ENCODE peak calls at places on chromosome X, in six cellular contexts. J is AG10803; T is stomach; B is naive thymus-derived CD4-positive, alpha-beta T cell; E is T follicular helper cell; N is stimulated activated CD4-positive, alpha-beta T cell treated with anti-CD3 and anti-CD28 coated beads, Interleukin-1b, Interleukin-23, amount 100 ng/mL, for 24 hours. O is an unnamed sample.

GRCh38 chrX:20015945-20016617 is 25.2 kb upstream of the BCLAF3 start:
- DNase-seq in J (peak; percentile 77), T (no peak), B (no peak), E (no peak), N (no peak), O (no peak)

GRCh38 chrX:27309406-27309805 is 153.7 kb downstream of the PPP4R3C start:
- DNase-seq in J (no peak), T (no peak), B (no peak), E (no peak), N (no peak), O (no peak)

GRCh38 chrX:20221902-20222301 is 44.8 kb downstream of the RPS6KA3 start:
- DNase-seq in J (peak; percentile 12), T (no peak), B (no peak), E (no peak), N (no peak), O (no peak)

GRCh38 chrX:39167791-39168190 is 366.5 kb downstream of the MID1IP1 start:
- DNase-seq in J (no peak), T (no peak), B (no peak), E (no peak), N (no peak), O (no peak)

GRCh38 chrX:13868481-13869040 is 51.7 kb upstream of the GPM6B start:
- DNase-seq in J (peak; percentile 80), T (no peak), B (no peak), E (no peak), N (no peak), O (no peak)

GRCh38 chrX:110847334-110847733 is 51.7 kb upstream of the CHRDL1 start:
- DNase-seq in J (peak; percentile 49), T (no peak), B (peak; percentile 53), E (no peak), N (no peak), O (peak; percentile 74)

GRCh38 chrX:9467181-9467580 is 2.3 kb downstream of the TBL1X start:
- DNase-seq in J (no peak), T (no peak), B (no peak), E (no peak), N (no peak), O (no peak)

GRCh38 chrX:58025979-58026378 is 115.7 kb upstream of the ZXDA start:
- DNase-seq in J (peak; percentile 23), T (peak; percentile 33), B (peak; percentile 30), E (peak; percentile 9), N (peak; percentile 1), O (peak; percentile 52)

GRCh38 chrX:150792949-150793527 is 99.8 kb downstream of the MTMR1 start:
- DNase-seq in J (no peak), T (no peak), B (no peak), E (no peak), N (no peak), O (no peak)

GRCh38 chrX:30713061-30713525 is 59.9 kb downstream of the GK start:
- DNase-seq in J (peak; percentile 72), T (peak; percentile 46), B (peak; percentile 5), E (peak; percentile 11), N (no peak), O (peak; percentile 73)

GRCh38 chrX:42530027-42530426 is 247.9 kb downstream of the PPP1R2C start:
- DNase-seq in J (peak; percentile 79), T (no peak), B (no peak), E (no peak), N (no peak), O (no peak)

GRCh38 chrX:104137496-104137895 is 19.3 kb downstream of the SLC25A53 start:
- DNase-seq in J (peak; percentile 21), T (no peak), B (no peak), E (no peak), N (no peak), O (no peak)

GRCh38 chrX:102085706-102086105 is 39.8 kb upstream of the TCEAL2 start:
- DNase-seq in J (peak; percentile 3), T (no peak), B (no peak), E (no peak), N (no peak), O (no peak)

GRCh38 chrX:74514384-74514783 is 93.1 kb downstream of the SLC16A2 start:
- DNase-seq in J (no peak), T (no peak), B (no peak), E (no peak), N (no peak), O (no peak)

GRCh38 chrX:152886716-152887115 is 11.2 kb upstream of the ZNF185 start:
- DNase-seq in J (no peak), T (no peak), B (no peak), E (no peak), N (no peak), O (no peak)

GRCh38 chrX:148567229-148567628 is 66.8 kb downstream of the AFF2 start:
- DNase-seq in J (peak; percentile 65), T (no peak), B (no peak), E (no peak), N (no peak), O (peak; percentile 72)

GRCh38 chrX:150767475-150768131 is 74.4 kb downstream of the MTMR1 start:
- DNase-seq in J (peak; percentile 93), T (no peak), B (no peak), E (no peak), N (no peak), O (no peak)

GRCh38 chrX:155179343-155179997 is 36.8 kb upstream of the VBP1 start:
- DNase-seq in J (no peak), T (no peak), B (no peak), E (no peak), N (no peak), O (no peak)

GRCh38 chrX:101619336-101619735 is 1.5 kb upstream of the ARMCX6 start:
- DNase-seq in J (no peak), T (no peak), B (no peak), E (no peak), N (no peak), O (peak; percentile 34)

GRCh38 chrX:53547668-53548067 is 113.5 kb upstream of the HSD17B10 start:
- DNase-seq in J (no peak), T (no peak), B (no peak), E (no peak), N (no peak), O (no peak)

GRCh38 chrX:150582338-150582948 is 14.0 kb downstream of the MTM1 start:
- DNase-seq in J (no peak), T (no peak), B (no peak), E (no peak), N (no peak), O (no peak)

GRCh38 chrX:47500541-47500940 is 17.5 kb upstream of the ZNF41 start:
- DNase-seq in J (no peak), T (no peak), B (no peak), E (no peak), N (no peak), O (no peak)

GRCh38 chrX:124594017-124594651 is 247.8 kb downstream of the SH2D1A start:
- DNase-seq in J (no peak), T (no peak), B (no peak), E (no peak), N (no peak), O (no peak)

GRCh38 chrX:51922561-51922960 is 29.1 kb downstream of the MAGED1 start:
- DNase-seq in J (no peak), T (no peak), B (no peak), E (no peak), N (no peak), O (no peak)

GRCh38 chrX:68409154-68409553 is 24.1 kb downstream of the OPHN1 start:
- DNase-seq in J (no peak), T (no peak), B (no peak), E (no peak), N (no peak), O (peak; percentile 86)

GRCh38 chrX:109920325-109920724 is 82.6 kb upstream of the TMEM164 start:
- DNase-seq in J (no peak), T (no peak), B (no peak), E (no peak), N (no peak), O (no peak)

GRCh38 chrX:8988456-8988855 is 45.5 kb downstream of the FAM9B start:
- DNase-seq in J (peak; percentile 53), T (no peak), B (no peak), E (no peak), N (no peak), O (no peak)

GRCh38 chrX:68508799-68509198 is 9.9 kb downstream of the YIPF6 start:
- DNase-seq in J (peak; percentile 9), T (no peak), B (no peak), E (no peak), N (no peak), O (no peak)

GRCh38 chrX:150476183-150476699 is 92.2 kb upstream of the MTM1 start:
- DNase-seq in J (peak; percentile 43), T (no peak), B (no peak), E (no peak), N (no peak), O (no peak)

GRCh38 chrX:85922821-85923220 is 124.5 kb downstream of the CHM start:
- DNase-seq in J (peak; percentile 48), T (no peak), B (no peak), E (no peak), N (no peak), O (no peak)

GRCh38 chrX:94302446-94302845 is 628.4 kb downstream of the FAM133A start:
- DNase-seq in J (no peak), T (no peak), B (no peak), E (no peak), N (no peak), O (no peak)

GRCh38 chrX:2723316-2723879 is 28.4 kb upstream of the XG start:
- DNase-seq in J (no peak), T (no peak), B (no peak), E (no peak), N (no peak), O (no peak)

GRCh38 chrX:103376979-103377324 is 614 bp downstream of the BEX3 start:
- DNase-seq in J (no peak), T (no peak), B (peak; percentile 11), E (no peak), N (no peak), O (peak; percentile 61)

GRCh38 chrX:101057095-101057714 is 5.3 kb upstream of the TRMT2B start:
- DNase-seq in J (peak; percentile 39), T (no peak), B (no peak), E (no peak), N (no peak), O (no peak)

GRCh38 chrX:136528645-136529315 is 3.2 kb upstream of the VGLL1 start:
- DNase-seq in J (no peak), T (no peak), B (no peak), E (no peak), N (no peak), O (no peak)

GRCh38 chrX:118272237-118272636 is 73.7 kb upstream of the WDR44 start:
- DNase-seq in J (peak; percentile 0), T (no peak), B (no peak), E (no peak), N (no peak), O (no peak)

GRCh38 chrX:107290019-107290418 is 83.6 kb downstream of the DNAAF6 start:
- DNase-seq in J (no peak), T (no peak), B (no peak), E (no peak), N (no peak), O (no peak)